ENCODE peak calls at places on chromosomes 2 and 18, in five cellular contexts. M is HEK293T; Q is foreskin fibroblast; X is GM13976; W is stimulated activated naive B cell treated with anti-CD40 and anti-IgM and Interleukin-4, amounts not matched to agents 10 μg/mL and 1 μg/mL and 100 μg/mL, for 72 hours. P is an unnamed sample.

GRCh38 chr18:46761054-46761769 is 4.4 kb upstream of the ST8SIA5 start:
- DNase-seq in X (no peak), W (no peak), Q (no peak), M (no peak), P (no peak)

GRCh38 chr2:174596994-174597346 is 634 bp downstream of the WIPF1 start:
- DNase-seq in W (no peak), Q (no peak), X (no peak), M (no peak), P (no peak)

GRCh38 chr18:12041561-12041960 is 52.1 kb upstream of the ANKRD62 start:
- DNase-seq in X (no peak), Q (peak), M (no peak), W (no peak), P (no peak)

GRCh38 chr18:2988041-2988794 is 24.7 kb downstream of the LPIN2 start:
- DNase-seq in W (no peak), Q (peak), M (no peak), X (no peak), P (no peak)

GRCh38 chr2:85457877-85458316 is 39.4 kb downstream of the SH2D6 start:
- DNase-seq in M (no peak), X (no peak), W (no peak), Q (no peak), P (no peak)

GRCh38 chr2:46856336-46856735 is 59.3 kb downstream of the MCFD2 start:
- DNase-seq in M (no peak), X (no peak), Q (no peak), W (no peak), P (no peak)

GRCh38 chr2:63000801-63001200 is 49.8 kb upstream of the OTX1 start:
- DNase-seq in M (no peak), W (no peak), X (no peak), Q (no peak), P (no peak)

GRCh38 chr2:239561448-239562001 is 160.7 kb upstream of the HDAC4 start:
- DNase-seq in W (no peak), Q (peak), X (no peak), M (no peak), P (no peak)

GRCh38 chr18:76943542-76944339 is 121.4 kb downstream of the ZNF236 start:
- DNase-seq in Q (peak), M (no peak), W (no peak), X (no peak), P (no peak)

GRCh38 chr2:138742446-138743057 is 37.6 kb downstream of the NXPH2 start:
- DNase-seq in Q (no peak), W (no peak), X (no peak), M (no peak), P (no peak)

P was measured in D341Med.